ENCODE peak calls at places on chromosome 10, in seven cellular contexts. Q is BJ, G is spleen, H is HEK293T, J is psoas muscle, W is epithelial cell of esophagus, V is left cardiac atrium. F is an unnamed sample.

GRCh38 chr10:33027088-33027487 is 69.1 kb upstream of the ITGB1 start:
- DNase-seq in Q (no peak), G (no peak), H (no peak), J (no peak), W (peak), V (no peak), F (no peak)

GRCh38 chr10:16352146-16352545 is 84.7 kb upstream of the PTER start:
- DNase-seq in Q (no peak), G (no peak), H (no peak), J (no peak), W (no peak), V (no peak), F (no peak)

GRCh38 chr10:7945469-7946187 is 108.9 kb upstream of the GATA3 start:
- DNase-seq in Q (no peak), G (no peak), H (no peak), J (no peak), W (peak), V (no peak), F (no peak)

GRCh38 chr10:127535802-127536515 is 13.2 kb upstream of the NPS start:
- DNase-seq in Q (no peak), G (no peak), H (no peak), J (no peak), W (no peak), V (no peak), F (no peak)

GRCh38 chr10:31034041-31034918 is 2.6 kb upstream of the ZNF438 start:
- DNase-seq in Q (peak), G (no peak), H (no peak), J (no peak), W (peak), V (no peak), F (no peak)

GRCh38 chr10:130138479-130138866 is 2.3 kb downstream of the GLRX3 start:
- DNase-seq in Q (no peak), G (no peak), H (no peak), J (no peak), W (peak), V (no peak), F (no peak)

GRCh38 chr10:71459513-71459912 is 62.8 kb downstream of the CDH23 start:
- DNase-seq in Q (no peak), G (no peak), H (no peak), J (no peak), W (no peak), V (no peak), F (no peak)

GRCh38 chr10:33041783-33042437 is 83.9 kb upstream of the ITGB1 start:
- DNase-seq in Q (no peak), G (no peak), H (no peak), J (no peak), W (no peak), V (no peak), F (no peak)

GRCh38 chr10:69486922-69487730 is 35.9 kb downstream of the TSPAN15 start:
- DNase-seq in Q (no peak), G (peak), H (no peak), J (no peak), W (peak), V (no peak), F (no peak)